ENCODE peak calls at places on chromosomes 11 and 22, in ten cellular contexts. V is CD8-positive, alpha-beta T cell; O is OCI-LY7; A is AG04450; R is fibroblast of pulmonary artery; K is HFF-Myc; E is LNCaP clone FGC; Q is cardiac muscle cell; H is IMR-90; N is uterus. G is an unnamed sample.
A peak's percentile ranks its signal among the peaks of the same experiment; 100 is the strongest.

GRCh38 chr22:41862160-41862529 is 29.2 kb downstream of the SREBF2 start:
- DNase-seq in V (peak; percentile 10), O (peak; percentile 84), A (no peak), R (peak; percentile 40), K (no peak), E (no peak), Q (no peak), H (peak; percentile 23), N (no peak), G (no peak)

GRCh38 chr11:4025957-4026324 is 68.7 kb upstream of the RRM1 start:
- DNase-seq in V (no peak), O (no peak), A (no peak), R (peak; percentile 74), K (no peak), E (no peak), Q (no peak), H (peak; percentile 10), N (no peak), G (no peak)

GRCh38 chr22:45608763-45609180 is 62.9 kb upstream of the ATXN10 start:
- DNase-seq in V (peak; percentile 1), O (no peak), A (no peak), R (peak; percentile 16), K (no peak), E (no peak), Q (no peak), H (peak; percentile 86), N (no peak), G (no peak)

GRCh38 chr22:19903031-19903430 is 38.5 kb upstream of the COMT start:
- DNase-seq in V (no peak), O (no peak), A (no peak), R (no peak), K (no peak), E (no peak), Q (peak; percentile 66), H (no peak), N (no peak), G (no peak)

GRCh38 chr22:48491451-48491941 is 1336.2 kb downstream of the BRD1 start:
- DNase-seq in V (no peak), O (no peak), A (no peak), R (no peak), K (no peak), E (no peak), Q (no peak), H (no peak), N (no peak), G (no peak)

GRCh38 chr11:35725880-35726279 is 63.3 kb downstream of the TRIM44 start:
- DNase-seq in V (no peak), O (no peak), A (peak; percentile 66), R (peak; percentile 66), K (peak; percentile 58), E (no peak), Q (no peak), H (peak; percentile 88), N (no peak), G (no peak)

GRCh38 chr11:46364791-46365190 is 16.7 kb upstream of the MDK start:
- DNase-seq in V (no peak), O (no peak), A (no peak), R (no peak), K (no peak), E (no peak), Q (no peak), H (no peak), N (no peak), G (no peak)

GRCh38 chr11:130623909-130624668 is 175.6 kb downstream of the ADAMTS15 start:
- DNase-seq in V (no peak), O (no peak), A (no peak), R (no peak), K (no peak), E (no peak), Q (no peak), H (peak; percentile 28), N (no peak), G (no peak)

GRCh38 chr11:76783901-76784813 is 1.0 kb downstream of the TSKU start:
- DNase-seq in V (no peak), O (no peak), A (no peak), R (peak; percentile 61), K (no peak), E (no peak), Q (peak; percentile 92), H (peak; percentile 84), N (peak; percentile 85), G (no peak)

GRCh38 chr11:77046060-77046501 is 11.9 kb downstream of the B3GNT6 start:
- DNase-seq in V (no peak), O (peak; percentile 49), A (no peak), R (peak; percentile 13), K (no peak), E (no peak), Q (peak; percentile 63), H (no peak), N (peak; percentile 35), G (no peak)

GRCh38 chr22:40525250-40525884 is 111.2 kb downstream of the MRTFA start:
- DNase-seq in V (peak; percentile 60), O (peak; percentile 72), A (no peak), R (peak; percentile 68), K (no peak), E (no peak), Q (peak; percentile 39), H (peak; percentile 46), N (no peak), G (no peak)

GRCh38 chr22:21951931-21952465 is 650 bp downstream of the PPM1F start:
- DNase-seq in V (no peak), O (peak; percentile 58), A (peak; percentile 6), R (peak; percentile 48), K (no peak), E (peak; percentile 49), Q (peak; percentile 66), H (peak; percentile 53), N (no peak), G (no peak)

GRCh38 chr22:32016081-32016480 is 27.0 kb upstream of the SLC5A1 start:
- DNase-seq in V (no peak), O (no peak), A (no peak), R (no peak), K (no peak), E (no peak), Q (no peak), H (no peak), N (no peak), G (no peak)

GRCh38 chr11:96228472-96228871 is 114.5 kb downstream of the MAML2 start:
- DNase-seq in V (no peak), O (no peak), A (peak; percentile 88), R (peak; percentile 96), K (peak; percentile 92), E (no peak), Q (no peak), H (peak; percentile 96), N (peak; percentile 67), G (no peak)

GRCh38 chr11:123822591-123822990 is 16.4 kb upstream of the OR6M1 start:
- DNase-seq in V (no peak), O (no peak), A (no peak), R (peak; percentile 71), K (no peak), E (no peak), Q (no peak), H (no peak), N (no peak), G (no peak)

GRCh38 chr11:29435421-29435820 is 581.4 kb downstream of the KCNA4 start:
- DNase-seq in V (no peak), O (no peak), A (no peak), R (peak; percentile 36), K (no peak), E (no peak), Q (no peak), H (peak; percentile 4), N (no peak), G (no peak)
- TF ChIP-seq CTCF in V (no peak), O (no peak), A (no peak), R (no peak), K (no peak), E (no peak), Q (no peak), H (no peak), N (no peak), G (no peak)

GRCh38 chr11:56624661-56625110 is 10.0 kb upstream of the OR5M1 start:
- DNase-seq in V (no peak), O (peak; percentile 11), A (no peak), R (peak; percentile 33), K (peak; percentile 1), E (peak; percentile 48), Q (peak; percentile 55), H (peak; percentile 34), N (no peak), G (no peak)
- TF ChIP-seq CTCF in V (no peak), O (peak; percentile 74), A (peak; percentile 7), R (no peak), K (no peak), E (peak; percentile 48), Q (peak; percentile 29), H (peak; percentile 58), N (no peak), G (no peak)

GRCh38 chr11:59221438-59221837 is 8.7 kb upstream of the MPEG1 start:
- DNase-seq in V (no peak), O (peak; percentile 30), A (peak; percentile 71), R (peak; percentile 83), K (no peak), E (no peak), Q (no peak), H (peak; percentile 95), N (no peak), G (no peak)
- TF ChIP-seq CTCF in V (no peak), O (peak; percentile 75), A (peak; percentile 62), R (peak; percentile 13), K (no peak), E (no peak), Q (peak; percentile 33), H (peak; percentile 53), N (no peak), G (no peak)

GRCh38 chr11:64766881-64767280 is 7.1 kb upstream of the PYGM start:
- DNase-seq in V (no peak), O (no peak), A (no peak), R (no peak), K (no peak), E (no peak), Q (no peak), H (no peak), N (no peak), G (no peak)

GRCh38 chr11:64763804-64764611 is 4.2 kb upstream of the PYGM start:
- DNase-seq in V (peak; percentile 66), O (no peak), A (no peak), R (no peak), K (no peak), E (no peak), Q (peak; percentile 53), H (no peak), N (no peak), G (no peak)

GRCh38 chr11:64765841-64766682 is 6.3 kb upstream of the PYGM start:
- DNase-seq in V (no peak), O (no peak), A (no peak), R (no peak), K (no peak), E (no peak), Q (no peak), H (no peak), N (no peak), G (no peak)

GRCh38 chr11:64764753-64765152 is 5.0 kb upstream of the PYGM start:
- DNase-seq in V (no peak), O (no peak), A (no peak), R (no peak), K (no peak), E (no peak), Q (no peak), H (no peak), N (no peak), G (no peak)

DNA sequence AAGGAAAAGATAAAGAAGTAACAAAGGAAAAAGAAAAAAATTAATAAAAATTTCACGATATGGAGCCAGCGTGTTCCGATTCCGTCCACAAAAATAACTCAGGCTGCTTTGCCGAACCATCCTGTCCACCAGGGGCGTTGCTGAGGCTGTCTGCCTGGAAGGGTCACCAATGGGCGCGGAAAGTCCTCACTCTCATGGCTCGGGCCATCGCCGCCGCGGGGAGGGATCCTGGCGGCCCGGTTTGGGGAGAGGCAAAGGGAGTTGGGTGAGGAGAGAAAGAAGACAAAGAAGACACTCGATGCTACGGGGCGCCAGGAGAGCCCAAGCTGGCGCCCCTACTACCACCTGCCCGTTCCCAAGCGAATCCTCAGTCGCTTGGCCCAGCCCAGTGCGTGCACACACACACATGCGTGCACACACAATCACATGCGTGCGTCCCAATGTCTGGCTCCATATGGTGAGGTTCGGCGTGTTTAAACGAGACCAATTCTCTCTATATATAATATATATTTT is 5.6 kb upstream of the PYGM start:
- DNase-seq in V (no peak), O (no peak), A (no peak), R (no peak), K (no peak), E (no peak), Q (no peak), H (no peak), N (no peak), G (no peak)
- TF ChIP-seq CTCF in V (no peak), O (peak; percentile 47), A (peak; percentile 27), R (peak; percentile 14), K (peak; percentile 20), E (no peak), Q (no peak), H (no peak), N (no peak), G (peak; percentile 19)